ENCODE peak calls at places on chromosomes 16 and 17, in four cellular contexts. D, C, B and Z are unnamed samples.

GRCh38 chr16:25633549-25633948 is 58.2 kb upstream of the HS3ST4 start:
- DNase-seq in D (no peak), C (no peak), B (no peak), Z (no peak)

GRCh38 chr17:73192219-73192893 is 499 bp upstream of the COG1 start:
- DNase-seq in D (no peak), C (peak; percentile 43), B (peak; percentile 76), Z (peak; percentile 80)

GRCh38 chr17:8976638-8977037 is 11.1 kb upstream of the PIK3R5 start:
- DNase-seq in D (no peak), C (no peak), B (no peak), Z (peak; percentile 88)

GRCh38 chr17:12990041-12990808 is 27.6 kb downstream of the ELAC2 start:
- DNase-seq in D (no peak), C (no peak), B (no peak), Z (no peak)

GRCh38 chr16:22402191-22402590 is 27.8 kb upstream of the CDR2 start:
- DNase-seq in D (no peak), C (no peak), B (no peak), Z (no peak)

GRCh38 chr16:4572715-4573114 is 16.6 kb downstream of the C16orf96 start:
- DNase-seq in D (no peak), C (no peak), B (no peak), Z (peak; percentile 24)

GRCh38 chr17:77089118-77089477 is 51.7 kb upstream of the SEC14L1 start:
- DNase-seq in D (no peak), C (no peak), B (no peak), Z (peak; percentile 34)

GRCh38 chr17:77884019-77884418 is 74.5 kb upstream of the TNRC6C start:
- DNase-seq in D (no peak), C (no peak), B (no peak), Z (no peak)

GRCh38 chr17:80224098-80224497 is 3.9 kb downstream of the SLC26A11 start:
- DNase-seq in D (no peak), C (no peak), B (no peak), Z (no peak)

GRCh38 chr16:88591577-88592021 is 21.4 kb downstream of the ZC3H18 start:
- DNase-seq in D (peak; percentile 27), C (no peak), B (no peak), Z (peak; percentile 86)

GRCh38 chr17:9220466-9221230 is 199.3 kb downstream of the NTN1 start:
- DNase-seq in D (no peak), C (no peak), B (no peak), Z (no peak)

GRCh38 chr17:49439305-49439672 is 24.6 kb upstream of the PHB1 start:
- DNase-seq in D (no peak), C (no peak), B (no peak), Z (no peak)

GRCh38 chr17:49436174-49436573 is 21.5 kb upstream of the PHB1 start:
- DNase-seq in D (no peak), C (no peak), B (no peak), Z (no peak)

GRCh38 chr17:49438439-49438861 is 23.8 kb upstream of the PHB1 start:
- DNase-seq in D (no peak), C (no peak), B (no peak), Z (no peak)

GRCh38 chr17:49438885-49439284 is 24.2 kb upstream of the PHB1 start:
- DNase-seq in D (no peak), C (no peak), B (no peak), Z (peak; percentile 51)

GRCh38 chr17:49437696-49438438 is 23.2 kb upstream of the PHB1 start:
- DNase-seq in D (no peak), C (no peak), B (no peak), Z (no peak)
- H3K4me3 ChIP-seq in D (no peak overlapping the region), C (no peak overlapping the region), B (no peak overlapping the region), Z (no peak overlapping the region)

GRCh38 chr17:40112191-40112590 is 9.6 kb upstream of the MSL1 start:
- DNase-seq in D (no peak), C (no peak), B (no peak), Z (no peak)

GRCh38 chr17:40110457-40110856 is 10.1 kb upstream of the NR1D1 start:
- DNase-seq in D (no peak), C (no peak), B (no peak), Z (no peak)

GRCh38 chr17:40112718-40113109 is 9.1 kb upstream of the MSL1 start:
- DNase-seq in D (no peak), C (no peak), B (no peak), Z (no peak)

GRCh38 chr17:40110026-40110425 is 9.6 kb upstream of the NR1D1 start:
- DNase-seq in D (no peak), C (no peak), B (no peak), Z (no peak)

DNA sequence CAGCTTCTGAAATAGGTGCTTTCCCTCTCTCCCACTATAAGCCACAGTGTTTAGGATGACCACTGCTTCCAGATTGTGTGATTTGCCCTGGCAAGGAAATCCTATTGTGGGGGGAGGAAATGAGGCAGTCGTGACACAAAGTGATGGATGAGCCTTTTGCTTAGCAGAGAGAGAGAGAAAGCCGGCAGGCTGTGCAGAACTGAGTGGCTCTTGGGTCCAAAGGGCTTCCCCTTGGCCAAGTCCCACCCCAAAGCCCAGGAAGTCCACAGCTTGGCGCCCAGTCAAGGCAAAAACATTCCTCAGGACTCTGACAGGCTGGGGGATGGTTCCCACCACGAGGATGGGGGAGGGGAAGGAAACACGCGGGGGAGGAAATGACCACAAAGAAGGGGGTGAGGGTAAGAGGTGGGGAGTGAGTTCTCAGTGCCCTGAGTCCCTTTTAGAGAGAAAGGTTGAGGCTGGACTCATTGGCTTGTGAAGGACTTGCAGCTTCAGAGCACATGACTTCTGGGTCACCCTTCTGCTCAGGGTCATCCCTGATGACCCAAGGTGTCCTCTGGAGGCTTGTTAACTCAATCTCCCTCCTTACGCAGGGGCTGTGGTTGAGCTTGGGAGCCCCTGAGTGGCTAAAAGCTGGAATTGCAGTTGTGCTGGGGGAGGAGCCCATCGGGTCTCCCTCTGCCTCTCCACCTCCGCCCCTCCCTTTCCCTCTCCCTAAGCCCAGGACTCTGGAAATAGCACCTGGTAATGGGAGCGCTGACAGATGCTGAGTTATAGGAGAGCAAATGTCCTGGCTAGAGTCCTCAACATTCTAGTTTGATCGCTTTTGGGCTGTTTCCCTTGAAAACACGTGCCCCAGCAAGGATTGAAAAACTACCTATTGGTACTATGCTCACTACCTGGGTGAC is 10.3 kb upstream of the MSL1 start:
- DNase-seq in D (no peak), C (peak; percentile 90), B (peak; percentile 99), Z (peak; percentile 88)
- H3K4me3 ChIP-seq in D (no peak overlapping the region), C (no peak overlapping the region), B (peak overlapping the region; percentile 0), Z (no peak overlapping the region)

DNA sequence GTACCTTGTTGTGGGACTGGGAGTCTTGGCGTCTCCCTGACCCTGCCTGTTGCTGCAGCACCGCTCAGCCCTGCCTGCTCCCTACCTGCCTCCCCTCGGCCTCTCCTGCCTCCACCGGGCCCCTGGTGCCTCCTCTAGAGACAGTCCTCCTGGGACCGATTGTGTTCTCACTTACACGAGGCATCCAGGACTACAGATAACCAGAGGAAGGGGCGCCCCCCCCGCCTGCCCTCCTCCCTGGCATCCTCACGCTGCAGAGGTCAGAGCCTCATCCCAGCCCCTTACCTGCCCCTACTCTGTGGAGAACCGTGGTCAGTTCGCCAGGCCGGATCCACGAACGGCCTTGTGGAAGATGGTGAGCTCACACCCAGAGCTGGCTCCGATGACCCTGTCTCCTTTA is 24.8 kb downstream of the MAPT start:
- DNase-seq in D (no peak), C (no peak), B (no peak), Z (no peak)
- H3K4me3 ChIP-seq in D (no peak overlapping the region), C (no peak overlapping the region), B (no peak overlapping the region), Z (no peak overlapping the region)

DNA sequence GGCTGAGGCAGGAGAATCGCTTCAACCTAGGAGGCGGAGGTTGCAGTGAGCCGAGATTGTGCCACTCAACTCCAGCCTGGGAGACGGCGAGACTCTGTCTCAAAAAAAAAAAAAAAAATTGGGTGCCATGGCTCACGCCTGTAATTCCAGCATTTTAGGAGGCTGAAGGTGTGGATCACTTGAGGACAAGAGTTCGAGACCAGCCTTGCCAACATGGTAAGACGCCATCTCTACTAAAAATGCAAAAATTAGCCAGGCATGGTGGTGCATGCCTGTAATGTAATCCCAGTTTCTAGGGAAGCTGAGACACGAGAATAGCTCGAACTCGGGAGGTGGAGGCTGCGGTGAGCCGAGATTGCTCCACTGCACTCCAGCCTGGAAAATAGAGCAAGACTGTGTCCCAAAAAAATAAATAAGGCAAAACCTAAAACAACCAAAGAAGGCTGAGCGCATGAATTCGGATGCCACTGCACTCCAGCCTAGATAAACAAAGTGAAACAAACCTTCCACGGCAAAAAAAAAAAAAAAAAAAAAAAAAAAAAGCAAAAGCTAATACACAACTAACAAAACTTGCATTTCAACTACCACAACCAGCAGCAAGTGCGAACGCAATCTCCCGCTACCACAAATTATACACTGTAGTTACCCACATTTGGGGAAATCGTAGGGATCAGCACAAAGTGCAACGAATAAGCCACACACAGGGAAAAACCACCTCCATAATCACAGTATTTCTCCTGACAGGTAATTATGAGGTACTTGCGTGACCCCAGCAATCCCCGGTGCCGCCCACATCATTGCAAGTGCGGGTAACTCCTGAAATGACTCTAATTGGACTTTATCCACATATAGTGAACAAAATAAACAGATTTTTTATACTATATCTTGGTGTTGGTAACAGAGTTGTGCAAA is 25.6 kb downstream of the TEX14 start:
- DNase-seq in D (no peak), C (peak; percentile 12), B (no peak), Z (no peak)
- H3K4me3 ChIP-seq in D (no peak overlapping the region), C (peak overlapping the region; percentile 25), B (peak overlapping the region; percentile 46), Z (no peak overlapping the region)

DNA sequence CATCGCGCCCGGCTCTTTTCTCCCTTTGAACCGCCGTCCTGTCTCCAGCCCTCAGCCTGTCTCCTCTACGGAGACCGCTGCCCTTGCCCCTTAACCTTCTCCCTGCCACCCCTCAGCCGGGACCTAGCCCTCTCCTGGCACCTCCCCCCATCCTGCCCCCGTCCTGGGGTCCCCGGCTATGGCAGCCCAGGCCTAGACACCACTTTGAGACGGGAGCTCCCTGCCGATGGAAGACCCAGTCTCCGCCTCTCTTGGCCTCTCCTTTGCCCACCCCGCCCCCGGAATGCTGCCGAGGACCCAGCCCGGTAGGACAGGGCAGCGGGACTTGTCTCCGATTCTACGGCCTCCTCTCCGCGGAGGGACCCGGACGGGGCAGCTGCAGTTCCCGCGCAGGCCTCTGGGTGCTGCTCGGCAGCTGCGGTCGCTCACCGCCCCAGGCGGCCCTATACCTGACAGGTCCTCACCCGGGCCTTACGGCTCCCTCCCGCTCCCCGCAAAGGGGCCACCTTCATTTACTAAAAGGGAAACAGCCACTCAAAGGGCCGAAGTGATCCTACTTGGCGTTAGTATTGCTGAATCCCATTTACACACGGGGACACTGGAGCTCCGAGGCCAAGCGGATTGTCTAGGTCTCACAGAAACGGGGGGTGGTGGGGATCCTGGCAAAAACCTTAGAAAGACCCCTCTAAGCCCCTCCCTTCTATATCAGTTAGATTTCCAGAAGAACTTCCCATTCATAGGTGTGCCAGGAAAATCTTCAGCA is 32.6 kb upstream of the TAC4 start:
- DNase-seq in D (no peak), C (peak; percentile 58), B (peak; percentile 99), Z (peak; percentile 73)
- H3K4me3 ChIP-seq in D (no peak overlapping the region), C (no peak overlapping the region), B (peak overlapping the region; percentile 32), Z (no peak overlapping the region)

GRCh38 chr16:53504665-53505064 is 1.7 kb upstream of the AKTIP start:
- DNase-seq in D (no peak), C (no peak), B (no peak), Z (peak; percentile 25)
- H3K4me3 ChIP-seq in D (no peak overlapping the region), C (no peak overlapping the region), B (no peak overlapping the region), Z (peak overlapping the region; percentile 55)

GRCh38 chr17:33947762-33948161 is 307.3 kb upstream of the CCL2 start:
- DNase-seq in D (no peak), C (no peak), B (no peak), Z (no peak)
- H3K4me3 ChIP-seq in D (no peak overlapping the region), C (no peak overlapping the region), B (no peak overlapping the region), Z (no peak overlapping the region)

GRCh38 chr17:40516581-40517285 is 15.3 kb upstream of the TNS4 start:
- DNase-seq in D (no peak), C (no peak), B (peak; percentile 74), Z (peak; percentile 83)
- H3K4me3 ChIP-seq in D (no peak overlapping the region), C (no peak overlapping the region), B (no peak overlapping the region), Z (no peak overlapping the region)